ENCODE peak calls at places on chromosomes 1 and 21, in nine cellular contexts. G is HCT116, R is testis, H is IMR-90, J is esophagus muscularis mucosa, C is esophagus squamous epithelium, Y is right lobe of liver, M is breast epithelium, V is body of pancreas. S is an unnamed sample. For H3K27me3, the result is how much of the 10 kb centered on the place peaks cover.

GRCh38 chr1:51581286-51581685 is 35.6 kb upstream of the OSBPL9 start:
- DNase-seq in G (no peak), R (no peak), H (no peak), J (no peak), C (no peak), Y (no peak), M (no peak), V (no peak), S (no peak)

GRCh38 chr1:221394011-221394544 is 347.8 kb downstream of the DUSP10 start:
- DNase-seq in G (no peak), R (no peak), H (peak), J (no peak), C (no peak), Y (no peak), M (no peak), V (no peak), S (peak)

GRCh38 chr21:41614456-41615010 is 106.6 kb upstream of the TMPRSS2 start:
- DNase-seq in G (no peak), R (no peak), H (no peak), J (no peak), C (no peak), Y (no peak), M (no peak), V (no peak), S (no peak)

GRCh38 chr1:153849487-153850185 is 73.1 kb downstream of the GATAD2B start:
- DNase-seq in G (no peak), R (no peak), H (no peak), J (no peak), C (no peak), Y (no peak), M (no peak), V (no peak), S (no peak)

GRCh38 chr1:23865543-23865930 is 2.6 kb downstream of the FUCA1 start:
- DNase-seq in G (peak), R (no peak), H (peak), J (no peak), C (no peak), Y (no peak), M (peak), V (no peak), S (peak)

GRCh38 chr21:37008705-37009104 is 2.2 kb downstream of the RIPPLY3 start:
- DNase-seq in G (no peak), R (no peak), H (no peak), J (no peak), C (no peak), Y (no peak), M (no peak), V (no peak), S (no peak)

GRCh38 chr1:221458430-221459156 is 283.3 kb downstream of the DUSP10 start:
- DNase-seq in G (no peak), R (no peak), H (peak), J (no peak), C (no peak), Y (no peak), M (no peak), V (no peak), S (no peak)

GRCh38 chr1:6795661-6796060 is 10.4 kb downstream of the CAMTA1 start:
- DNase-seq in G (no peak), R (no peak), H (peak), J (no peak), C (no peak), Y (no peak), M (no peak), V (no peak), S (no peak)

GRCh38 chr1:159338018-159338417 is 35.9 kb downstream of the FCER1A start:
- DNase-seq in G (no peak), R (no peak), H (no peak), J (no peak), C (no peak), Y (no peak), M (no peak), V (no peak), S (no peak)

GRCh38 chr1:156050376-156050775 is 3.2 kb downstream of the UBQLN4 start:
- DNase-seq in G (no peak), R (no peak), H (no peak), J (no peak), C (no peak), Y (no peak), M (no peak), V (no peak), S (no peak)

GRCh38 chr1:184825571-184825970 is 70.9 kb upstream of the EDEM3 start:
- DNase-seq in G (no peak), R (no peak), H (no peak), J (no peak), C (no peak), Y (no peak), M (no peak), V (no peak), S (no peak)

GRCh38 chr1:22601610-22602009 is 34.8 kb upstream of the C1QA start:
- DNase-seq in G (no peak), R (no peak), H (no peak), J (no peak), C (no peak), Y (no peak), M (no peak), V (no peak), S (no peak)

GRCh38 chr1:4699724-4700301 is 45.4 kb downstream of the AJAP1 start:
- DNase-seq in G (no peak), R (no peak), H (no peak), J (no peak), C (no peak), Y (no peak), M (no peak), V (no peak), S (no peak)

GRCh38 chr1:176225911-176226310 is 18.8 kb upstream of the COP1 start:
- DNase-seq in G (no peak), R (peak), H (no peak), J (no peak), C (no peak), Y (no peak), M (no peak), V (no peak), S (no peak)

GRCh38 chr1:6897138-6897537 is 111.9 kb downstream of the CAMTA1 start:
- DNase-seq in G (no peak), R (no peak), H (no peak), J (no peak), C (no peak), Y (no peak), M (no peak), V (no peak), S (no peak)

GRCh38 chr1:192807968-192808587 is 761 bp upstream of the RGS2 start:
- DNase-seq in G (no peak), R (peak), H (peak), J (no peak), C (peak), Y (no peak), M (peak), V (no peak), S (no peak)

GRCh38 chr1:172745014-172745413 is 86.1 kb downstream of the FASLG start:
- DNase-seq in G (peak), R (peak), H (peak), J (no peak), C (no peak), Y (no peak), M (no peak), V (no peak), S (peak)

GRCh38 chr1:19863804-19864203 is 18.4 kb upstream of the OTUD3 start:
- DNase-seq in G (no peak), R (no peak), H (peak), J (no peak), C (no peak), Y (no peak), M (no peak), V (no peak), S (no peak)

GRCh38 chr1:57204942-57205787 is 218.7 kb downstream of the DAB1 start:
- DNase-seq in G (no peak), R (no peak), H (no peak), J (no peak), C (no peak), Y (no peak), M (no peak), V (no peak), S (no peak)

GRCh38 chr1:46248122-46248920 is 758 bp downstream of the RAD54L start:
- DNase-seq in G (peak), R (no peak), H (no peak), J (no peak), C (no peak), Y (peak), M (no peak), V (peak), S (peak)

GRCh38 chr1:6384962-6385672 is 8.4 kb downstream of the ACOT7 start:
- DNase-seq in G (no peak), R (no peak), H (no peak), J (no peak), C (no peak), Y (no peak), M (peak), V (peak), S (no peak)

GRCh38 chr1:19036049-19036546 is 79.6 kb upstream of the IFFO2 start:
- DNase-seq in G (no peak), R (no peak), H (no peak), J (no peak), C (no peak), Y (peak), M (no peak), V (peak), S (no peak)

GRCh38 chr1:1001631-1002300 is 1.9 kb upstream of the HES4 start:
- DNase-seq in G (peak), R (peak), H (peak), J (no peak), C (no peak), Y (peak), M (peak), V (peak), S (peak)

GRCh38 chr1:77313491-77313890 is 31.7 kb downstream of the AK5 start:
- DNase-seq in G (peak), R (no peak), H (peak), J (no peak), C (no peak), Y (no peak), M (no peak), V (peak), S (peak)

GRCh38 chr1:43225168-43225567 is 44.6 kb upstream of the TMEM125 start:
- DNase-seq in G (no peak), R (no peak), H (no peak), J (no peak), C (no peak), Y (no peak), M (no peak), V (no peak), S (no peak)

GRCh38 chr1:160342953-160343869 is at the start of the genes COPA and NCSTN:
- DNase-seq in G (peak), R (peak), H (peak), J (peak), C (peak), Y (peak), M (peak), V (peak), S (peak)
- TF ChIP-seq POLR2A in G (peak), R (no peak), H (peak), J (peak), C (no peak), Y (peak), M (peak), V (peak), S (peak)

GRCh38 chr1:205452906-205453305 is 2.9 kb downstream of the BLACAT1 start:
- DNase-seq in G (no peak), R (no peak), H (no peak), J (no peak), C (no peak), Y (no peak), M (no peak), V (no peak), S (no peak)

GRCh38 chr1:205453466-205453865 is 2.4 kb downstream of the BLACAT1 start:
- DNase-seq in G (no peak), R (peak), H (no peak), J (no peak), C (no peak), Y (no peak), M (no peak), V (no peak), S (no peak)

GRCh38 chr1:205456383-205456867 is 580 bp upstream of the BLACAT1 start:
- DNase-seq in G (no peak), R (no peak), H (no peak), J (no peak), C (no peak), Y (no peak), M (no peak), V (no peak), S (no peak)

GRCh38 chr1:205455581-205456382 is at the start of gene BLACAT1:
- DNase-seq in G (no peak), R (no peak), H (no peak), J (no peak), C (no peak), Y (no peak), M (no peak), V (no peak), S (no peak)

DNA sequence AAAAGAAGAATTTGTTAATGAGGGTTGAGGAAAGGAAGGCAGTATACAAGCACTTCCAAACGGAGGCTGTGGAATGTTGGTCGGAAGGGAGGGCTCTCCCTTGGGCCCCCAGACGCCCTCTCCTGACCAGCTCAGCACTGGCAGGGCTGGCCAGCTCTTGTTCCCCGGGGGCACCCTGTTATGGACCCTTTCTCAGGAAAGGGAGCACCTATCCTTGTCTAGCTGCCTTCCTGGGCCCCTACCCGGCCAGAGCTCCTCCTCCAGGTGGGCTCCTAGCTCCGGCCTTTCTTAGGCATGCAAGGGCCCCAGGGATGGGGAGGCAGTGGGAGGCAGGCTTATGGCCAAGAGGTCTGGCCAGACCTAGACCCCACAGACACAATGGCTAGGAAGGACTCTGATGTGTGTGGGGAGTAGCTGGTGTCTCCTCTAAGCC is 926 bp downstream of the BLACAT1 start:
- DNase-seq in G (no peak), R (no peak), H (no peak), J (no peak), C (no peak), Y (no peak), M (no peak), V (no peak), S (no peak)
- H3K27me3 ChIP-seq in G (under half), R (under half), H (half or more), J (under half), C (half or more), Y (under half), M (under half), V (under half), S (half or more)

GRCh38 chr21:34797926-34798595 is 129.3 kb downstream of the CLIC6 start:
- DNase-seq in G (no peak), R (no peak), H (no peak), J (no peak), C (no peak), Y (no peak), M (no peak), V (no peak), S (no peak)

GRCh38 chr21:34795152-34796141 is 126.7 kb downstream of the CLIC6 start:
- DNase-seq in G (peak), R (no peak), H (peak), J (no peak), C (no peak), Y (peak), M (peak), V (no peak), S (no peak)

GRCh38 chr21:34797202-34797527 is 128.4 kb downstream of the CLIC6 start:
- DNase-seq in G (no peak), R (no peak), H (no peak), J (no peak), C (no peak), Y (no peak), M (no peak), V (no peak), S (no peak)

GRCh38 chr21:34794686-34795085 is 125.9 kb downstream of the CLIC6 start:
- DNase-seq in G (no peak), R (no peak), H (no peak), J (peak), C (no peak), Y (no peak), M (no peak), V (no peak), S (no peak)

GRCh38 chr21:34796518-34797201 is 127.9 kb downstream of the CLIC6 start:
- DNase-seq in G (peak), R (no peak), H (no peak), J (no peak), C (no peak), Y (no peak), M (no peak), V (no peak), S (no peak)
- H3K27ac ChIP-seq in G (peak), R (no peak), H (peak), J (no peak), C (peak), Y (no peak), M (peak), V (peak), S (no peak)

GRCh38 chr1:244863491-244864252 is 671 bp downstream of the HNRNPU start:
- DNase-seq in G (no peak), R (no peak), H (no peak), J (no peak), C (peak), Y (peak), M (peak), V (peak), S (peak)
- TF ChIP-seq POLR2A in G (no peak), R (no peak), H (peak), J (no peak), C (no peak), Y (peak), M (no peak), V (no peak), S (no peak)

GRCh38 chr1:230370109-230370508 is 56.0 kb downstream of the PGBD5 start:
- DNase-seq in G (no peak), R (no peak), H (no peak), J (no peak), C (no peak), Y (no peak), M (no peak), V (no peak), S (no peak)

GRCh38 chr1:230375149-230375548 is 51.0 kb downstream of the PGBD5 start:
- DNase-seq in G (no peak), R (no peak), H (no peak), J (no peak), C (no peak), Y (no peak), M (no peak), V (no peak), S (no peak)

GRCh38 chr1:230368871-230369270 is 57.3 kb downstream of the PGBD5 start:
- DNase-seq in G (no peak), R (no peak), H (no peak), J (no peak), C (no peak), Y (no peak), M (no peak), V (no peak), S (no peak)

GRCh38 chr1:230375795-230376194 is 50.3 kb downstream of the PGBD5 start:
- DNase-seq in G (no peak), R (peak), H (no peak), J (no peak), C (no peak), Y (no peak), M (no peak), V (no peak), S (no peak)

GRCh38 chr1:230371923-230372703 is 54.0 kb downstream of the PGBD5 start:
- DNase-seq in G (no peak), R (no peak), H (no peak), J (no peak), C (no peak), Y (no peak), M (no peak), V (no peak), S (no peak)
- H3K27me3 ChIP-seq in G (under half), R (under half), H (under half), J (under half), C (under half), Y (under half), M (under half), V (under half), S (under half)

GRCh38 chr1:201459052-201459451 is 9.9 kb downstream of the PHLDA3 start:
- DNase-seq in G (no peak), R (no peak), H (no peak), J (no peak), C (no peak), Y (no peak), M (no peak), V (no peak), S (no peak)
- H3K27ac ChIP-seq in G (no peak), R (no peak), H (no peak), J (no peak), C (no peak), Y (no peak), M (no peak), V (no peak), S (no peak)

GRCh38 chr21:42971897-42972275 is 2.5 kb upstream of the PKNOX1 start:
- DNase-seq in G (no peak), R (no peak), H (no peak), J (no peak), C (no peak), Y (no peak), M (no peak), V (no peak), S (no peak)

GRCh38 chr21:42975886-42976608 is 1.7 kb downstream of the PKNOX1 start:
- DNase-seq in G (no peak), R (no peak), H (no peak), J (no peak), C (no peak), Y (no peak), M (no peak), V (no peak), S (no peak)

GRCh38 chr21:42973991-42974831 is at the start of gene PKNOX1:
- DNase-seq in G (peak), R (peak), H (peak), J (peak), C (peak), Y (peak), M (peak), V (peak), S (peak)

GRCh38 chr21:42973309-42973990 is 912 bp upstream of the PKNOX1 start:
- DNase-seq in G (no peak), R (no peak), H (no peak), J (no peak), C (no peak), Y (peak), M (peak), V (no peak), S (no peak)

GRCh38 chr21:42974832-42975820 is 764 bp downstream of the PKNOX1 start:
- DNase-seq in G (no peak), R (peak), H (peak), J (no peak), C (no peak), Y (peak), M (peak), V (peak), S (peak)
- TF ChIP-seq POLR2A in G (no peak), R (no peak), H (peak), J (no peak), C (no peak), Y (peak), M (no peak), V (no peak), S (peak)

DNA sequence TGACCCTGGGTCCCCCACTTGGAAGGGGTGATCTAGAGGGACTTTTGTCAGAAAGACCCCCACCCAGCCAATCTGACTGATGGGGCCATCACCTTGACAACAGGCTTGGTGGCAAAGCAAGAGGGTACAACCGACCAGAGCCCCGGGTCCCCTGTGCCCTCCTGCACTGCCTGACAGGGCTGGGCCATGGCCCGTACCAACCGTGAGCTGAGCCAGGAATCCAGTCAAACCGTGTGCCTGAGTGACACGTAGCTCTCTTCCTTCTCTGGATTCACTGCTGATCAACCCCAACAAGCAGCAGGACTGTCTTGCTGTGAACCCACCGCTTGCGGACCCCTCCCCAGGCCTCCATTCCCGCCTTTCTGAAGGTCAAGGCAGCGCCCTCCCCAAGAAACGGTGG is 27.0 kb downstream of the PDE9A start:
- DNase-seq in G (no peak), R (no peak), H (no peak), J (no peak), C (no peak), Y (peak), M (no peak), V (no peak), S (no peak)
- H3K27me3 ChIP-seq in G (under half), R (under half), H (under half), J (under half), C (under half), Y (under half), M (under half), V (under half), S (under half)

S was measured in adrenal gland.